ENCODE peak calls at places on chromosomes 1 and 21, in nine cellular contexts. E is Right ventricle myocardium superior; X is Panc1; D is activated CD8-positive, alpha-beta T cell treated with anti-CD3 and anti-CD28 coated beads for 36 hours; S is left ventricle myocardium superior; J is activated CD8-positive, alpha-beta memory T cell treated with anti-CD3 and anti-CD28 coated beads, Interleukin-2, amount 10 ng/mL, durations not matched to agents 7 days and 5 days; P is RWPE2; M is stimulated activated naive CD8-positive, alpha-beta T cell treated with anti-CD3 and anti-CD28 coated beads, Interleukin-15, Interleukin-2, amounts not matched to agents 100 U/mL and 50 U/mL, for 24 hours; W is left lung. Q is an unnamed sample.

GRCh38 chr1:247964933-247965332 is at the start of gene OR2AK2:
- ATAC-seq in E (no peak), X (no peak), D (no peak), S (no peak), J (no peak), P (no peak), M (no peak), W (no peak), Q (no peak)

GRCh38 chr1:39174400-39175081 is 30.0 kb upstream of the MACF1 start:
- ATAC-seq in E (no peak), X (no peak), D (no peak), S (no peak), J (no peak), P (no peak), M (no peak), W (no peak), Q (no peak)

GRCh38 chr1:65175171-65176070 is 27.4 kb downstream of the AK4 start:
- ATAC-seq in E (peak; percentile 85), X (peak; percentile 27), D (no peak), S (peak; percentile 88), J (no peak), P (no peak), M (no peak), W (no peak), Q (no peak)

GRCh38 chr1:228018961-228019721 is 12.3 kb downstream of the WNT3A start:
- ATAC-seq in E (no peak), X (no peak), D (no peak), S (no peak), J (no peak), P (no peak), M (no peak), W (no peak), Q (no peak)

GRCh38 chr21:41204736-41205135 is 36.8 kb downstream of the BACE2 start:
- ATAC-seq in E (no peak), X (no peak), D (no peak), S (no peak), J (no peak), P (no peak), M (no peak), W (no peak), Q (no peak)

GRCh38 chr1:158329807-158330206 is 1.5 kb downstream of the CD1B start:
- ATAC-seq in E (no peak), X (no peak), D (peak; percentile 39), S (no peak), J (no peak), P (peak; percentile 58), M (peak; percentile 49), W (peak; percentile 49), Q (no peak)

GRCh38 chr1:200364121-200364759 is 45.6 kb downstream of the ZNF281 start:
- ATAC-seq in E (no peak), X (no peak), D (no peak), S (no peak), J (no peak), P (no peak), M (no peak), W (peak; percentile 15), Q (no peak)

GRCh38 chr1:156006666-156007376 is 13.9 kb downstream of the SSR2 start:
- ATAC-seq in E (no peak), X (peak; percentile 54), D (no peak), S (no peak), J (no peak), P (peak; percentile 4), M (no peak), W (no peak), Q (no peak)

GRCh38 chr1:171286032-171286705 is 27.8 kb upstream of the FMO4 start:
- ATAC-seq in E (no peak), X (no peak), D (no peak), S (no peak), J (no peak), P (peak; percentile 70), M (no peak), W (no peak), Q (peak; percentile 54)

GRCh38 chr1:61687901-61688300 is 37.0 kb downstream of the TM2D1 start:
- ATAC-seq in E (no peak), X (no peak), D (no peak), S (no peak), J (no peak), P (peak; percentile 65), M (no peak), W (no peak), Q (no peak)

GRCh38 chr1:42777860-42778259 is 6.9 kb upstream of the TMEM269 start:
- ATAC-seq in E (peak; percentile 73), X (peak; percentile 78), D (peak; percentile 82), S (peak; percentile 57), J (peak; percentile 65), P (peak; percentile 44), M (peak; percentile 49), W (peak; percentile 78), Q (peak; percentile 50)

GRCh38 chr1:84884671-84885389 is 8.2 kb downstream of the LPAR3 start:
- ATAC-seq in E (peak; percentile 76), X (peak; percentile 29), D (no peak), S (peak; percentile 84), J (no peak), P (no peak), M (no peak), W (no peak), Q (no peak)

GRCh38 chr1:206715552-206716518 is 31.1 kb downstream of the MAPKAPK2 start:
- ATAC-seq in E (peak; percentile 18), X (no peak), D (peak; percentile 40), S (peak; percentile 24), J (peak; percentile 44), P (no peak), M (peak; percentile 30), W (no peak), Q (peak; percentile 36)